ENCODE peak calls at places on chromosomes 12 and 14, in five cellular contexts. Q, B, Y, J and E are unnamed samples.

GRCh38 chr12:120118710-120119097 is 2.2 kb upstream of the RAB35 start:
- DNase-seq in Y (no peak), Q (no peak), B (peak; percentile 52), J (no peak), E (no peak)

GRCh38 chr14:28766505-28767238 is at the start of gene FOXG1:
- DNase-seq in J (no peak), B (no peak), Q (no peak), Y (no peak), E (peak; percentile 83)

GRCh38 chr12:18576104-18576622 is 161.6 kb downstream of the PLCZ1 start:
- DNase-seq in B (no peak), Y (no peak), Q (no peak), J (no peak), E (no peak)

GRCh38 chr14:76550534-76550933 is 174.6 kb downstream of the ESRRB start:
- DNase-seq in J (no peak), B (no peak), Y (no peak), Q (no peak), E (no peak)

GRCh38 chr12:113961921-113962710 is 4.0 kb downstream of the RBM19 start:
- DNase-seq in Y (no peak), B (peak; percentile 20), Q (no peak), J (peak; percentile 71), E (no peak)

GRCh38 chr12:111074965-111075364 is 154.6 kb upstream of the MYL2 start:
- DNase-seq in J (no peak), Y (no peak), Q (no peak), B (no peak), E (no peak)

GRCh38 chr14:34554540-34555250 is 15.2 kb upstream of the EAPP start:
- DNase-seq in B (no peak), Q (no peak), Y (no peak), J (no peak), E (no peak)

GRCh38 chr12:41223600-41223999 is 35.5 kb downstream of the PDZRN4 start:
- DNase-seq in B (no peak), Y (no peak), J (no peak), Q (no peak), E (no peak)

GRCh38 chr12:31582155-31582554 is 8.8 kb downstream of the DENND5B start:
- DNase-seq in B (no peak), J (no peak), Q (no peak), Y (no peak), E (no peak)

GRCh38 chr14:62597143-62597542 is 448.1 kb downstream of the KCNH5 start:
- DNase-seq in J (no peak), B (no peak), Y (no peak), Q (no peak), E (no peak)

GRCh38 chr12:115079760-115080159 is 395.8 kb upstream of the TBX3 start:
- DNase-seq in B (no peak), Y (no peak), J (no peak), Q (no peak), E (no peak)

GRCh38 chr12:52079576-52080402 is at the start of gene SMIM41:
- DNase-seq in Y (no peak), B (no peak), Q (no peak), J (no peak), E (no peak)

GRCh38 chr14:102389261-102389660 is 26.5 kb downstream of the TECPR2 start:
- DNase-seq in B (no peak), Q (no peak), Y (no peak), J (no peak), E (no peak)

DNA sequence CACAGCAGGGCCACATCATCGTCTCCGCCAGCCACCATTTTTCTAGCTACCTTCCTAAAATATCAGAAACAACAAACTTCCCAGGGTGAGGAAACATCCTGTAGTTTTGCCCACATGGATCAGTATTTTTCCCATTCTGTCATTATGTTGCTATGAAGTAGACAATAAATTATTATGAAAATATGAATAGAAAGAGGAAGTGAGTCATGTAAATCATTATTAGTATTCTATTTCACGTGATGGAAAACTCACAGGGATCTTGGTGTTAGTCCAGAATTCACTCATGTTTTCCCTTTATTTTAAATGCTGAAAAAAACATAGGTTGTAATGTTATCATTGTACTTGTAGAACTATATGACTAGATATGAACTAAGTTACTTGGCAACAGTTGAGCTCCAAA is 319.4 kb downstream of the SYT1 start:
- DNase-seq in Q (no peak), Y (no peak), J (no peak), B (no peak), E (no peak)
- TF ChIP-seq SUZ12 in Q (no peak), Y (no peak), J (no peak), B (no peak), E (no peak)

GRCh38 chr14:57835751-57836150 is 30.1 kb downstream of the SLC35F4 start:
- DNase-seq in J (no peak), Y (no peak), B (no peak), Q (no peak), E (no peak)
- TF ChIP-seq SUZ12 in J (no peak), Y (no peak), B (no peak), Q (no peak), E (no peak)

DNA sequence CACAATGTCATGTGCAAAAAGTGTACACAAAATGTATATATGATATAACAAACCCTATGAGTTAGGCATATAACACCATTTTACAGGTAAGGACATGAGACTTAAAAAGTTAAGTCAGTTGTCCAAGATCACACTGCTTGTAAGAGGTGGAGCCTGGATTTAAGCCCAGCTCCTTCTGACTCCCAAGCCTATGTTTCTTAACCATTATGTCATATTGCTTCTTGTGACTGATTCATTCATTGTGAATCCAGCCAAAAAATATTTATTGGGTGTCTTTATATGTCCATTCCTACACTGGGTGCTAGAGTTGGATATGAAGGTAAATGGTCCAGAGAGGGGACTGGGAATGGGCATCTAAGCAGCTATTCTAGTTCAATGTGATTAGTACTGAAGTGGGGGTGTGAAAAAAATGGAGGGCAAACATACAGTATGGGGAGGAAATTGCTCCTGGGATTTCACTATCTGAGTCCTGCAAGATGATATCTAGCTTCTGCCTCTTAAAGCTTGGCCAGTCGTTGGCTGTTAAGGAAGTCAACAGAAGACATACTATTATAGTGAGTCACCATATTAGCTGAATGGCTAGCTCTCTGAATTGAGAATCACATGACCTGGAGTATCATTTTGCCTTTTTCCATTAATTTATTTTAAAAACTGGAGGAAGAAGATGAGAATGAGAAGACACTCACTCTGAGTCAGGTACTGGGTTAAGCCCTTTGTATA is 28.8 kb downstream of the PAX9 start:
- DNase-seq in B (no peak), Q (no peak), J (no peak), Y (no peak), E (no peak)
- TF ChIP-seq SUZ12 in B (no peak), Q (no peak), J (no peak), Y (no peak), E (no peak)

DNA sequence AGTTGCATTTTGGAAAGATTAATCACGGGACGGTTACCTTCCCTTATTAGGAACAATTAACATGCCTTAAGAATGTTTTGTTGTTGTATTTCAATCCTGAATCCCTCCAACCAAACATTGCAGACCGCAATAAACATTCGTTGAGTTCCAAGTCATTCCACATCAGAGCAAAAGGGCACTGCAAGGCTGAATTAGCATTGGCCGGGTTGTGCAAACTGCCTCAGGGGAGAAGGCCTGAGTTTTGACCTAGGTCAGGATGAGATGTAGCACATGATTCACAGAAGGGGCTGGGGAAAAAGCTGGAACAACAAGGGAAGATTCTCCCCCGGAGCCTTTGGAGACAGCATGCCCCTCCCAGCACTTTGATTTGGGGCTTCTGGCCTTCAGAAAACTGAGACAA is 82.1 kb upstream of the BDKRB2 start:
- DNase-seq in Q (no peak), Y (no peak), B (no peak), J (no peak), E (no peak)
- TF ChIP-seq SUZ12 in Q (no peak), Y (no peak), B (no peak), J (no peak), E (no peak)

DNA sequence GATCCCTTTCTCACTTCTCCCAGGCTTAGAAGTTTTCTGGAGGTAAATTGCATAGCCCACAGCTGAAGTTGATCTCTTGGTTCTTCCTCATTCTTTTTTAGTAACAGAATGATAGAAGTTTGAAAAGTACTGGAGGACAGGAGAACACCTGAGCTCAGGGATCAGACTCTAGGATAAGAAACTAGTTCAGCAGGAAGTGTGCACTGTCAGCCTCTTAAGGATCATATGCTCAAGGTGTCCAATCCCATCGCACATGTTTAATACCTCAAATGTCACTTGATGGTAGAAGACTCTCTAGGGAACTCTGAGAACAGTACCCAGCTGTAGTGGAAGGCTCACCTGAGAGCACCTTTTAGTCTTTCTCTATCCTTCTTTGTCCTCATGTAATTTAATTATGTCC is 14.7 kb upstream of the LIMA1 start:
- DNase-seq in J (no peak), Q (no peak), B (no peak), Y (no peak), E (no peak)
- TF ChIP-seq SUZ12 in J (no peak), Q (no peak), B (no peak), Y (no peak), E (no peak)

DNA sequence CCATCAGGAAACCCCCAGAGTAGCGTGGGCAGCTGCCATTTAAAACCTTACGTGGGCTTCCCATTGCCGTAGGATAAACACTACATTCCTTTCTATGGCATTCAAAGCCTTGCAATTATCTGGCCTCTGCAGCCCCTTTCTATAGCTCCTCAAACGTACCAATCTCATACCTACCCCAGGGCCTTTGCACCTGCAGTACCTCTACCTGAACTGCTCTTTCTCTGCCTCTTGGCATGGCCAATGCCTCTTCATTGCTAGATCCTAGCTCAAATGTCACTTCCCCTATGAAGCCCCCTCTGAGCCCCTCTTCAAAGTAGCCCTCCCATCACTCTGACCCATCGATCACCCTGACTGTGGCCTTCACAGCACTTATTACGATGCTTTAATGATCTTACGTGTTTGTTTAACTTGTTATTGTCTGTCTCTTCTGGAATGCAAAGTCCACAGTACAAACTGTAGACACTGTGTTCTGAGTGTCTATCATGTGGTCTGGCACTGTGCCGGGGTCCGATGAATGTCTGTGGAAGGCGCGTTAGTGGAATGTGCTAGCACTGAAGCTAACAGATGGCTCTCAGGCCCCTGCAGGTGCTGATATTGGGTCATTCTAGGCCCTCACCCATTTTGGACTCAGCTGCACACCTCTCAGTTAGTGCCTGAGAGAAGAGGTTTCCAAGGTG is 157.3 kb upstream of the NOS1 start:
- DNase-seq in Q (no peak), B (peak; percentile 88), J (no peak), Y (no peak), E (no peak)
- TF ChIP-seq SUZ12 in Q (no peak), B (no peak), J (no peak), Y (no peak), E (no peak)

GRCh38 chr14:61544448-61545202 is 150.7 kb upstream of the HIF1A start:
- DNase-seq in Q (no peak), B (no peak), J (no peak), Y (no peak), E (no peak)

GRCh38 chr14:61545716-61546455 is 149.4 kb upstream of the HIF1A start:
- DNase-seq in J (no peak), B (no peak), Y (no peak), Q (no peak), E (no peak)

GRCh38 chr14:61540931-61541330 is 154.4 kb upstream of the HIF1A start:
- DNase-seq in Y (no peak), B (no peak), J (no peak), Q (no peak), E (no peak)

GRCh38 chr14:61543946-61544345 is 151.4 kb upstream of the HIF1A start:
- DNase-seq in Y (no peak), B (no peak), Q (no peak), J (no peak), E (no peak)

GRCh38 chr14:61542848-61543790 is 152.2 kb upstream of the HIF1A start:
- DNase-seq in J (no peak), Q (no peak), Y (no peak), B (no peak), E (no peak)
- TF ChIP-seq SUZ12 in J (no peak), Q (no peak), Y (no peak), B (no peak), E (no peak)

GRCh38 chr14:26960049-26960688 is 362.3 kb upstream of the NOVA1 start:
- DNase-seq in J (no peak), Y (no peak), B (no peak), Q (no peak), E (no peak)
- TF ChIP-seq SUZ12 in J (no peak), Y (no peak), B (no peak), Q (no peak), E (no peak)